ENCODE peak calls at places on chromosomes 11 and 22, in seven cellular contexts. V is tibial artery, W is OCI-LY7, K is body of pancreas, A is gastrocnemius medialis, C is Caco-2, U is uterus. X is an unnamed sample.

GRCh38 chr11:45412521-45412920 is 126.4 kb upstream of the SYT13 start:
- DNase-seq in A (no peak), V (no peak), K (no peak), C (no peak), U (no peak), W (no peak), X (no peak)

GRCh38 chr11:14248577-14248976 is 110.4 kb downstream of the RRAS2 start:
- DNase-seq in U (no peak), V (no peak), K (no peak), W (peak), A (no peak), C (no peak), X (peak)

GRCh38 chr11:68128682-68129327 is 7.6 kb upstream of the CHKA start:
- DNase-seq in C (peak), K (peak), A (no peak), V (peak), W (no peak), U (peak), X (no peak)

GRCh38 chr11:44987506-44987905 is 36.8 kb upstream of the TP53I11 start:
- DNase-seq in C (no peak), W (no peak), A (peak), U (no peak), V (no peak), K (no peak), X (no peak)

GRCh38 chr11:69891421-69892236 is 72.4 kb upstream of the FGF3 start:
- DNase-seq in A (no peak), U (no peak), W (no peak), V (no peak), C (peak), K (no peak), X (no peak)

GRCh38 chr11:14644396-14645246 is 1.0 kb downstream of the PDE3B start:
- DNase-seq in V (peak), W (no peak), U (no peak), A (no peak), K (peak), C (peak), X (peak)

GRCh38 chr11:86180860-86181259 is 63.7 kb upstream of the EED start:
- DNase-seq in A (no peak), W (no peak), V (no peak), U (no peak), C (no peak), K (no peak), X (no peak)

GRCh38 chr11:69360606-69361005 is 66.7 kb downstream of the MYEOV start:
- DNase-seq in V (no peak), W (no peak), C (no peak), A (no peak), K (no peak), U (no peak), X (no peak)

GRCh38 chr11:130464289-130464812 is 15.9 kb downstream of the ADAMTS15 start:
- DNase-seq in K (no peak), W (no peak), C (no peak), U (no peak), V (no peak), A (no peak), X (no peak)

GRCh38 chr11:11732116-11732515 is 109.7 kb upstream of the USP47 start:
- DNase-seq in K (no peak), W (no peak), V (no peak), C (no peak), U (no peak), A (no peak), X (no peak)

GRCh38 chr11:2376751-2377451 is at the start of gene CD81:
- DNase-seq in A (no peak), U (peak), V (no peak), K (peak), C (peak), W (peak), X (peak)

GRCh38 chr11:61752117-61752924 is at the start of gene MYRF:
- DNase-seq in A (no peak), C (peak), K (peak), U (peak), V (no peak), W (no peak), X (peak)

GRCh38 chr11:44946268-44946667 is 4.4 kb downstream of the TP53I11 start:
- DNase-seq in C (no peak), W (no peak), A (peak), U (peak), V (peak), K (peak), X (no peak)

GRCh38 chr11:33633251-33634003 is 67.2 kb downstream of the C11orf91 start:
- DNase-seq in U (no peak), C (peak), W (no peak), A (no peak), V (no peak), K (no peak), X (no peak)

GRCh38 chr11:57913713-57914704 is 109.7 kb upstream of the OR9Q1 start:
- DNase-seq in U (no peak), K (no peak), V (no peak), A (no peak), W (no peak), C (no peak), X (no peak)

GRCh38 chr11:75771646-75772410 is 3.2 kb downstream of the DGAT2 start:
- DNase-seq in V (peak), C (no peak), K (no peak), U (no peak), A (no peak), W (no peak), X (no peak)

GRCh38 chr11:4511267-4511666 is 28.8 kb downstream of the OR52K1 start:
- DNase-seq in W (no peak), A (no peak), U (no peak), K (no peak), C (no peak), V (no peak), X (no peak)

GRCh38 chr11:35748644-35749043 is 86.1 kb downstream of the TRIM44 start:
- DNase-seq in C (no peak), A (no peak), W (no peak), K (no peak), U (no peak), V (no peak), X (no peak)

GRCh38 chr11:126815111-126815510 is 185.5 kb downstream of the KIRREL3 start:
- DNase-seq in U (no peak), A (no peak), W (no peak), V (no peak), K (no peak), C (no peak), X (no peak)

GRCh38 chr22:33088418-33088817 is 30.2 kb upstream of the SYN3 start:
- DNase-seq in K (no peak), C (no peak), W (no peak), V (no peak), A (no peak), U (no peak), X (no peak)

GRCh38 chr22:50711446-50712340 is 26.3 kb upstream of the ACR start:
- DNase-seq in C (no peak), W (no peak), A (no peak), V (no peak), K (no peak), U (no peak), X (no peak)

GRCh38 chr22:36565152-36565507 is 36.2 kb upstream of the EIF3D start:
- DNase-seq in K (no peak), C (no peak), U (no peak), V (no peak), W (no peak), A (no peak), X (no peak)

GRCh38 chr22:46563381-46564083 is 26.1 kb upstream of the CELSR1 start:
- DNase-seq in K (peak), V (peak), A (no peak), U (peak), W (peak), C (peak), X (peak)

GRCh38 chr11:69049490-69049867 is 747 bp downstream of the TPCN2 start:
- DNase-seq in W (peak), K (no peak), U (no peak), A (no peak), C (no peak), V (no peak), X (no peak)

GRCh38 chr11:121881806-121882205 is 234.2 kb downstream of the BLID start:
- DNase-seq in U (no peak), W (no peak), A (no peak), C (no peak), V (no peak), K (no peak), X (no peak)

GRCh38 chr22:46967445-46968358 is 205.3 kb downstream of the TBC1D22A start:
- DNase-seq in K (no peak), W (no peak), U (no peak), V (no peak), A (no peak), C (no peak), X (no peak)

GRCh38 chr11:74641289-74641688 is 48.9 kb downstream of the POLD3 start:
- DNase-seq in W (no peak), U (no peak), A (no peak), V (no peak), K (no peak), C (no peak), X (no peak)

GRCh38 chr11:108559904-108560303 is 33.7 kb downstream of the EXPH5 start:
- DNase-seq in V (no peak), W (no peak), U (no peak), C (peak), K (no peak), A (no peak), X (no peak)

GRCh38 chr11:10550503-10550902 is 9.5 kb upstream of the RNF141 start:
- DNase-seq in A (no peak), K (no peak), U (no peak), W (no peak), C (no peak), V (no peak), X (no peak)

GRCh38 chr22:24059121-24059520 is 48.0 kb downstream of the CABIN1 start:
- DNase-seq in K (no peak), W (no peak), U (no peak), C (no peak), A (no peak), V (peak), X (no peak)

GRCh38 chr22:49971232-49972162 is 10.9 kb downstream of the PIM3 start:
- DNase-seq in K (peak), W (no peak), A (peak), V (peak), C (peak), U (peak), X (peak)

GRCh38 chr11:81220166-81220895 is 1513.3 kb downstream of the FAM181B start:
- DNase-seq in A (no peak), U (no peak), C (no peak), V (no peak), W (no peak), K (no peak), X (no peak)

GRCh38 chr11:121670792-121671275 is 218.1 kb upstream of the SORL1-AS1 start:
- DNase-seq in V (no peak), K (no peak), U (no peak), A (no peak), W (no peak), C (no peak), X (no peak)

GRCh38 chr11:124920870-124921609 is 2.0 kb downstream of the HEPN1 start:
- DNase-seq in K (peak), U (peak), A (no peak), V (peak), C (no peak), W (no peak), X (peak)
- TF ChIP-seq CTCF in K (no peak), U (no peak), A (no peak), V (no peak), C (no peak), W (no peak), X (no peak)

GRCh38 chr22:16933924-16934282 is 74.1 kb downstream of the GAB4 start:
- DNase-seq in A (no peak), W (no peak), V (no peak), U (no peak), C (no peak), K (no peak), X (no peak)
- TF ChIP-seq CTCF in A (no peak), W (no peak), V (no peak), U (no peak), C (no peak), K (no peak), X (no peak)

GRCh38 chr22:43923191-43923590 is 414 bp upstream of the PNPLA3 start:
- DNase-seq in W (no peak), K (no peak), V (no peak), A (no peak), U (no peak), C (peak), X (no peak)

GRCh38 chr22:43925433-43926348 is 2.1 kb downstream of the PNPLA3 start:
- DNase-seq in V (no peak), K (no peak), U (no peak), W (no peak), A (peak), C (peak), X (no peak)

GRCh38 chr22:43926349-43926710 is 2.7 kb downstream of the PNPLA3 start:
- DNase-seq in W (no peak), A (no peak), C (no peak), U (no peak), K (no peak), V (no peak), X (no peak)

GRCh38 chr22:43922123-43922522 is 1.5 kb upstream of the PNPLA3 start:
- DNase-seq in V (no peak), U (no peak), K (no peak), A (no peak), C (peak), W (no peak), X (no peak)

DNA sequence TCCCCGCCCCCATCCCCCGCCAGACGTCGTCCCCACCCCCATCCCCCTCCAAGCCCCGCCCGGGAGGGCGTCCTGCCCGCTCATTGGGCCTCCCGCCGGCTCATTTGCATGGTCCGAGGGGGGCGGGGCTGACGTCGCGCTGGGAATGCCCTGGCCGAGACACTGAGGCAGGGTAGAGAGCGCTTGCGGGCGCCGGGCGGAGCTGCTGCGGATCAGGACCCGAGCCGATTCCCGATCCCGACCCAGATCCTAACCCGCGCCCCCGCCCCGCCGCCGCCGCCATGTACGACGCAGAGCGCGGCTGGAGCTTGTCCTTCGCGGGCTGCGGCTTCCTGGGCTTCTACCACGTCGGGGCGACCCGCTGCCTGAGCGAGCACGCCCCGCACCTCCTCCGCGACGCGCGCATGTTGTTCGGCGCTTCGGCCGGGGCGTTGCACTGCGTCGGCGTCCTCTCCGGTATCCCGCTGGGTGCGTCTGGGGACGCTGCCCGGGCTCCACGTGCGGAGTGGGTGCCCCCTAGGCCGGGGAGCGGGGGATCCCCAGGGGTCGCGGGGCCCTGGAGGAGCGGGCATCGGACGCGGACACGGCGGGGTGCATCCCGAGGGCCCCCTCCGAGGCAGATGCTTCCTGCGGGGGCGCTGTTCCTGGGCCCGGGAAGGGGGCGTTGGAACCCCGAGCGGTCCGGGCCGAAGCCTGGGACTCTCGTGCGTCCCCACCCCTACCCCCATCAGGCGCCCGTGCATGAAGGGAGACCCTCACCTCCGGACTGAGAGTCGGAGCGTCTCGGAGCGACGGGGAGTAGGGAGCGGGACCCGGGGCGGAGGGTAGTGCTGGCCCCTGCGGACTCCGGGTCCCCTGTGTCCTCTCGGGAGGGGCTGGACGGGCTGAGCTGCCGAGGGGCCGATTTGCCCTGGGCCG is at the start of gene PNPLA3:
- DNase-seq in V (peak), U (peak), A (peak), K (peak), C (peak), W (no peak), X (peak)
- TF ChIP-seq CTCF in V (no peak), U (no peak), A (no peak), K (no peak), C (no peak), W (no peak), X (peak)

GRCh38 chr22:44828193-44828592 is 75.8 kb downstream of the ARHGAP8 start:
- DNase-seq in V (no peak), K (no peak), C (peak), W (peak), U (no peak), A (no peak), X (peak)
- TF ChIP-seq CTCF in V (no peak), K (no peak), C (peak), W (peak), U (no peak), A (no peak), X (peak)

DNA sequence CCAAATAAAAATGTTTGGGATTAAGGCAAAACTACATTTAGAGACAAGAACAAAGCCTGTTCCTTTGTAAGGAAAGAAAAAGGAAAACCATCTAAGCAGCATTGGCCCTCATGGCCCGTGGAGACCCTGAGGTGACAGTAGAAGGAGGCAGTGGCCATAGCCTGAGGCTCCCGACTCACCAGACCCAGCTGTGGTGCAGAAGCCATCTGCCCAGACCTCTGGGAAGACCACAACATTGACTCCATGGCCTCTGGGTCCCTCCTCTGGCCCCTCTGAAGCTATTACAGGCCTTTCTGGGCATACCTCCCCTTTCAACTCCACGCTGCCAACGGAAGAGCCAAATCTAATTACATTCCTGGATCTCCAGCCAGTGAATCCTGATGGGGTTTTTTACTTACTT is 6.4 kb downstream of the PRAME start:
- DNase-seq in W (peak), V (no peak), U (no peak), C (peak), K (no peak), A (no peak), X (peak)
- TF ChIP-seq CTCF in W (peak), V (no peak), U (no peak), C (peak), K (no peak), A (no peak), X (no peak)

DNA sequence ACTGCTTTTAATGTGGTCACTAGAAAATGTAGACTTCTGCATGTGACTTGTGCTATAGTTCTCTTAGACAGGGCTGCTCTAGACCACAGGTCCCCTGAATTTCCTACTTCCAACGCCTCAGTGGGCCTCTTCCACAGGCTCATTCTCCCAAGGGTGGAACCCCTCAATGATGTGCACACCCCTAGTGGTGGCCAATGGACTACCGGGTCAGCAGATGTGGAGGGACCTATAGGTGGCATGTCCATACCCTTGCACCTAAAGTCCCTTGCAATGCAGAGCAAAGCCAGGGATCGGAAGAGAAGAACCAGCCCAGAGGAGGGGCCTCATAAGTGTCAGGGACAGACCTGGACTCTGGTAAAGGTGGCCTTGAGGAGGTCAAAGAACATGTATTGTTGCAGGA is 20.0 kb downstream of the MMP13 start:
- DNase-seq in C (no peak), W (no peak), A (no peak), K (no peak), U (no peak), V (no peak), X (no peak)
- TF ChIP-seq CTCF in C (peak), W (no peak), A (no peak), K (no peak), U (no peak), V (no peak), X (no peak)

DNA sequence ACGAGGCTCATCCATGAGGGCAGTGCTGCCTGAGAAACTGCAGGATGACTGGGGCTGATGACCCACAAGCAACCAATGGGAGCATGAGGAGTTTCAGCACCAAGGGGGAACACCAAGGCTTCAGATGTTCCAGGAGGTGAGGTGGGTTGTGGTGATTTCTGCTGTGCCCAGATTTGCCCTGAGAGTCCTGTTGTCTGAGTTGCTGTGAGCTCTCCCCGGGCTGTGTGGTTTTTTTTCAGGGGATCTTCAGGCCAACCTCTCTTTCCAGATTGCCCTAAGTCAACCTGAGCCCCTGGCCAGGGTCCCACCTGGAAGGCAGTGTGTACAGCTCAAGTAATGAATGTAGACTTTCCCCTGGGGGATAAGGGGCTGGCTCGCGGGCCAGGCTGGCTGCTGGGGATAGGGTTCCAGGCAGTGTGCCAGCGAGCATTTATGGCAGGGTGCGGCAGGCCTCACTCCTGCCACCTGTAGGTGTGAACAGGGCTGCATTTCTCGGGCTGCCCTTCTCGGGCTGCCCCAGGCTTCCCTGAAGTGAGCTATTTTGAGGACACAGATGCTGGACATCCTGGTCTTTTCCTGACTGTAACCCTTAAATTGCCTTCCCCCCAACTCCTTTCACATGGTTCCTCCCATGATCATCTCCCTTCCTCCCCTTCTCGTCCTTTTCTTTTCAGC is 9.8 kb downstream of the SLC22A6 start:
- DNase-seq in W (peak), V (no peak), K (peak), A (no peak), C (peak), U (no peak), X (no peak)
- TF ChIP-seq CTCF in W (peak), V (no peak), K (peak), A (no peak), C (peak), U (no peak), X (peak)

GRCh38 chr11:65931773-65932557 is 12.7 kb downstream of the DRAP1 start:
- DNase-seq in W (no peak), A (no peak), U (no peak), V (no peak), K (no peak), C (no peak), X (no peak)
- TF ChIP-seq CTCF in W (no peak), A (no peak), U (no peak), V (no peak), K (no peak), C (no peak), X (no peak)

DNA sequence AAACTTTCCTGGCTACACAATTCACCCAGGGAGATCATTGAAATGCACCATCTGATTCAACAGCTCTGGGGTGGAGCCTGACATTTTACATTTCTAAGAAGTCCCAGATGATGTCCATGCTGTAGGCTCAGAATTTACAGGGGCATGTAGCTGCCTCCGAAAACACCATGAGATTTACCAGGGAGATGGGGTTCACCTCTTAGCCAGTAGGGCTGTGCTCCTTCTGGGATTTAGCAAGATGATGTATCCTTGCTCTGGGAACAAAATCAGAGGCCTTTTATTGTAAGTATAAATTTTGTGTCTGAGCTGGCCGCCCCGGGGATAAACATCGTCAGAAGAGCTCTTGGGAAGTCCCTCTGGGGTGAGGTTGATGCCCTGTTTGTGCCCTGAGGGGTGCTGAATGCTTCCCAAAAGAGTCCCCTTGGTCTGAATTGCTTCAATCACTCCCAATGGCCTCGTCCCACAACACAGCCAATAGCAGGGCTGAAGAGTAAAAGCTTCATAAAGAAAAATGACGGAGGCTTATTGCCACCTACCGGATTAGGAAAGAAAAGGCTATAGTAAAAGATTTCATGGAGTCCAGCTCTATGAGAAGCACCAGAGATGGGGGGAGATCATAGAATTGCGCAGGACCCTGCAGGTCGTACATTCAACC is 33.4 kb upstream of the API5 start:
- DNase-seq in A (no peak), C (peak), W (peak), K (no peak), U (no peak), V (no peak), X (no peak)
- TF ChIP-seq CTCF in A (no peak), C (peak), W (peak), K (peak), U (no peak), V (no peak), X (peak)

X was measured in neural crest cell.